ENCODE peak calls at places on chromosomes 3 and 15, in six cellular contexts. D, C, F, Z, Q and J are unnamed samples.

GRCh38 chr15:80660114-80660513 is 35.0 kb upstream of the ABHD17C start:
- DNase-seq in D (peak; percentile 78), C (peak; percentile 53), F (peak; percentile 26), Z (no peak), Q (no peak), J (no peak)

GRCh38 chr15:77907824-77908751 is 169.4 kb downstream of the TBC1D2B start:
- DNase-seq in D (no peak), C (peak; percentile 58), F (no peak), Z (peak; percentile 48), Q (peak; percentile 22), J (no peak)

GRCh38 chr15:31307270-31308184 is 19.1 kb upstream of the KLF13 start:
- DNase-seq in D (no peak), C (peak; percentile 38), F (peak; percentile 58), Z (no peak), Q (no peak), J (no peak)

GRCh38 chr3:50324351-50325144 is 2.0 kb upstream of the HYAL2 start:
- DNase-seq in D (peak; percentile 64), C (peak; percentile 75), F (peak; percentile 76), Z (peak; percentile 62), Q (no peak), J (no peak)

GRCh38 chr15:38130739-38131498 is 121.7 kb upstream of the SPRED1 start:
- DNase-seq in D (peak; percentile 99), C (peak; percentile 51), F (peak; percentile 34), Z (no peak), Q (no peak), J (no peak)

GRCh38 chr3:177468331-177468730 is 271.0 kb upstream of the TBL1XR1 start:
- DNase-seq in D (peak; percentile 99), C (no peak), F (no peak), Z (no peak), Q (no peak), J (no peak)

GRCh38 chr3:14847613-14848541 is 29.1 kb downstream of the FGD5 start:
- DNase-seq in D (no peak), C (no peak), F (no peak), Z (no peak), Q (no peak), J (no peak)

GRCh38 chr3:20125289-20125688 is 60.7 kb downstream of the SGO1 start:
- DNase-seq in D (no peak), C (no peak), F (no peak), Z (no peak), Q (no peak), J (no peak)